ENCODE peak calls at places on chromosomes 1 and 21, in seven cellular contexts. T, X, F, G, S, Z and D are unnamed samples.

GRCh38 chr1:232059726-232060360 is 433.3 kb downstream of the DISC1 start:
- DNase-seq in F (no peak), T (no peak), S (no peak), X (no peak), Z (no peak), G (no peak), D (no peak)

GRCh38 chr1:181038399-181038873 is 4.7 kb downstream of the MR1 start:
- DNase-seq in S (peak; percentile 41), F (peak; percentile 55), X (peak; percentile 68), G (peak; percentile 45), Z (no peak), T (peak; percentile 85), D (no peak)

GRCh38 chr1:226820935-226821718 is 49.3 kb upstream of the PSEN2 start:
- DNase-seq in X (peak; percentile 100), Z (peak; percentile 49), F (peak; percentile 52), G (peak; percentile 86), T (no peak), S (no peak), D (peak; percentile 77)

GRCh38 chr1:11990303-11991032 is 10.2 kb downstream of the MFN2 start:
- DNase-seq in F (no peak), X (peak; percentile 58), Z (no peak), S (no peak), G (peak; percentile 66), T (no peak), D (peak; percentile 75)

GRCh38 chr21:30463713-30464112 is 16.5 kb downstream of the KRTAP19-1 start:
- DNase-seq in F (no peak), S (no peak), X (no peak), G (peak; percentile 4), T (peak; percentile 21), Z (no peak), D (no peak)

GRCh38 chr1:247291161-247291560 is 35.3 kb downstream of the VN1R5 start:
- DNase-seq in Z (no peak), X (no peak), T (no peak), F (no peak), S (no peak), G (no peak), D (no peak)

GRCh38 chr1:184387069-184387870 is 441 bp downstream of the C1orf21 start:
- DNase-seq in G (no peak), X (peak; percentile 28), F (no peak), S (peak; percentile 33), Z (peak; percentile 19), T (peak; percentile 63), D (peak; percentile 42)

GRCh38 chr1:10777749-10778574 is 18.5 kb downstream of the CASZ1 start:
- DNase-seq in Z (no peak), F (no peak), G (no peak), T (no peak), S (no peak), X (no peak), D (no peak)

GRCh38 chr1:44759077-44759476 is 16.3 kb upstream of the RPS8 start:
- DNase-seq in G (no peak), Z (no peak), T (no peak), S (no peak), X (no peak), F (no peak), D (no peak)

GRCh38 chr1:240705584-240705983 is 93.6 kb upstream of the GREM2 start:
- DNase-seq in X (peak; percentile 76), G (no peak), F (no peak), S (no peak), T (no peak), Z (no peak), D (no peak)

GRCh38 chr1:84669831-84670230 is 20.4 kb downstream of the SSX2IP start:
- DNase-seq in S (no peak), F (no peak), X (no peak), G (no peak), T (no peak), Z (no peak), D (no peak)

GRCh38 chr1:10865518-10866313 is 69.3 kb upstream of the CASZ1 start:
- DNase-seq in S (no peak), Z (no peak), G (no peak), X (no peak), F (no peak), T (no peak), D (no peak)

GRCh38 chr1:9793291-9793690 is 30.5 kb downstream of the CLSTN1 start:
- DNase-seq in X (no peak), F (no peak), S (no peak), T (no peak), Z (no peak), G (no peak), D (no peak)

GRCh38 chr1:53473463-53473862 is 14.3 kb downstream of the DMRTB1 start:
- DNase-seq in X (peak; percentile 30), T (no peak), F (no peak), S (no peak), G (no peak), Z (no peak), D (no peak)

GRCh38 chr1:178465011-178465410 is 31.8 kb downstream of the CLEC20A start:
- DNase-seq in Z (no peak), G (no peak), F (no peak), T (no peak), X (peak; percentile 73), S (no peak), D (no peak)

GRCh38 chr1:1665815-1666251 is 7.0 kb upstream of the CDK11B start:
- DNase-seq in F (peak; percentile 26), Z (no peak), S (no peak), X (no peak), G (no peak), T (peak; percentile 41), D (no peak)

GRCh38 chr1:116368241-116368640 is 4.8 kb upstream of the ATP1A1 start:
- DNase-seq in G (no peak), X (no peak), T (peak; percentile 63), F (no peak), S (no peak), Z (no peak), D (no peak)

GRCh38 chr1:248807067-248807737 is 18.5 kb downstream of the SH3BP5L start:
- DNase-seq in F (peak; percentile 67), S (peak; percentile 27), T (peak; percentile 52), X (peak; percentile 39), G (peak; percentile 42), Z (no peak), D (peak; percentile 46)

GRCh38 chr1:100606438-100606837 is 68.5 kb downstream of the GPR88 start:
- DNase-seq in T (peak; percentile 37), X (peak; percentile 74), G (no peak), S (no peak), Z (no peak), F (peak; percentile 47), D (peak; percentile 24)

GRCh38 chr1:110880708-110881374 is 7.9 kb downstream of the CD53 start:
- DNase-seq in T (no peak), G (no peak), X (no peak), Z (no peak), S (peak; percentile 34), F (no peak), D (no peak)

DNA sequence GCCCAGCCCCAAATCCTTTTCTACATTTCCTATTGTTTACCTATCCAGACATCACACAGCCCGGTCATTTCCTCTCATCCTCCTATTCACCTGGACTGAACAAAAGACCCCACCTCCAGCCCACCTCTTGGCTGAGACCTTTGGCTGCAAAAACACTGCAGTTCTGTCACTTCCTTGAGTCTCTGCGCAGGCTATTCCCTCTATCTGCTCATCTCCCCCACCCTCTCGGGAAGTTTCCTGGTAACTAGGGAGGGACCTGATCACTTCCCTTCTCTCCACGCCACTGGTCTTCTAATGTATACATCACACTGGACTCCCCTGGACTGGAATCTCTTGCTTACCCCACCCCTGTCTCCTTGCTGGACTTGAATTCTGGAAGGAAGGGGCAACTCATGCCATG is 5.3 kb downstream of the HTR1D start:
- DNase-seq in Z (no peak), X (no peak), T (no peak), F (no peak), G (no peak), S (no peak), D (no peak)
- H3K27me3 ChIP-seq in Z (peaks cover 5% of the 10 kb centered on the region), X (peaks cover 51% of the 10 kb centered on the region), T (peaks cover 8% of the 10 kb centered on the region), F (peaks cover 34% of the 10 kb centered on the region), G (no peaks in the 10 kb centered on the region), S (peaks cover 11% of the 10 kb centered on the region), D (peaks cover 94% of the 10 kb centered on the region)

DNA sequence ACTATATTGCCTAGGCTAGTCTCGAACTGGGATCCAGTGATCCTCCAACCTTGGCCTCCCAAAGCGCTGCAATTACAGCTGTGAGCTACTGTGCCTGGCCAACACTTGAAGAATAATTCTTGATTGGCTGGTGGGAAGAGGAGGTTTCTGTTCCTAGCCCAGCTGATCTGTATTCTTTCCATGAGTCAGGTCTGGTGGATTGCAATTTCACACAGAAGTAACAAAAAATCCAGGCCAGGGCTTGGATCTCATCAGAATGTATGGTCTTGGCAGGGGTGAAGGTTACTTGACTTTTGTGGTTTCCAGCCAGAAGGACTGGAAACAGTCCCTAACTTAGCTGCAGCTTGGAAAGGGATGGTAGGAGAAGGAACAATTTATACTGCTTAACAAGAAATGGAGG is 5.1 kb upstream of the HP1BP3 start:
- DNase-seq in T (no peak), Z (no peak), F (no peak), G (no peak), S (no peak), X (peak; percentile 93), D (no peak)
- TF ChIP-seq CTCF in T (no peak), Z (no peak), F (no peak), G (no peak), S (no peak), X (no peak), D (no peak)

GRCh38 chr1:23416964-23417363 is 7.6 kb downstream of the TCEA3 start:
- DNase-seq in S (no peak), F (no peak), Z (no peak), G (no peak), T (no peak), X (no peak), D (no peak)

GRCh38 chr1:23417570-23417969 is 7.0 kb downstream of the TCEA3 start:
- DNase-seq in T (peak; percentile 68), X (no peak), S (no peak), F (peak; percentile 71), G (no peak), Z (no peak), D (peak; percentile 45)

GRCh38 chr1:23420778-23421177 is 3.8 kb downstream of the TCEA3 start:
- DNase-seq in X (no peak), F (no peak), T (no peak), Z (no peak), S (no peak), G (no peak), D (no peak)

GRCh38 chr1:23421343-23421742 is 3.2 kb downstream of the TCEA3 start:
- DNase-seq in S (no peak), T (no peak), F (no peak), G (no peak), Z (no peak), X (no peak), D (no peak)

DNA sequence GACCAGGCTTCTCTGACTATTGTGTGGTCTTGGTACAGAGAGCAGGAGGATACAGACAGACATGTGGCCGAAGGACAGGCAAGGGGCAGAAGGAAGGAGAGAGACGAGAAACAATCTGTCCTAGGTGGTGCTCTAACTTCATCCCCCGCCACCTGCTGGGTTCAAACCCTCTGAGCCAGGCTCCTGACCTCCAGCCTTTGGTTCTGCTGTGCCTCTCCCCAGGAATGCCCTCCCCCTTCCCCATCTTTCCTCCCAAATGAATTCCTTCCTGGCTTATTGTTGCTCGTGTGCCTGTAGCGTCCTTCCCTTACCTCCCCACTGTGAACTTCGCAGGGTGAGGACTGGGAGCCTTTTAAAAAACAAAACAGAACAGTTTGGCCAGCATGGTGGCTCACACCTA is 5.4 kb downstream of the TCEA3 start:
- DNase-seq in Z (no peak), G (no peak), T (no peak), X (no peak), S (no peak), F (no peak), D (no peak)
- H3K27me3 ChIP-seq in Z (no peaks in the 10 kb centered on the region), G (no peaks in the 10 kb centered on the region), T (no peaks in the 10 kb centered on the region), X (no peaks in the 10 kb centered on the region), S (no peaks in the 10 kb centered on the region), F (peaks cover 6% of the 10 kb centered on the region), D (no peaks in the 10 kb centered on the region)

GRCh38 chr1:19815801-19816736 is 986 bp upstream of the RNF186 start:
- DNase-seq in Z (no peak), G (no peak), T (no peak), X (no peak), S (no peak), F (peak; percentile 75), D (no peak)
- TF ChIP-seq CTCF in Z (no peak), G (no peak), T (no peak), X (no peak), S (no peak), F (no peak), D (no peak)